ENCODE peak calls at places on chromosomes 16 and 17, in nine cellular contexts. R, G, V, F, Q, P, Z, C and Y are unnamed samples.

GRCh38 chr17:17535957-17536356 is 39.8 kb upstream of the RASD1 start:
- DNase-seq in Q (peak; percentile 92), F (no peak), P (peak; percentile 22), R (peak; percentile 89), Z (no peak), C (no peak), G (no peak), V (no peak), Y (peak; percentile 92)

GRCh38 chr17:76414334-76415295 is 30.2 kb downstream of the SPHK1 start:
- DNase-seq in C (no peak), R (peak; percentile 83), V (no peak), Z (no peak), G (no peak), P (peak; percentile 76), Q (peak; percentile 90), F (no peak), Y (peak; percentile 85)

GRCh38 chr17:956905-957304 is 22.7 kb downstream of the NXN start:
- DNase-seq in V (no peak), C (no peak), R (no peak), G (no peak), F (no peak), P (no peak), Q (no peak), Z (no peak), Y (no peak)

GRCh38 chr16:64153718-64154117 is 968.1 kb downstream of the CDH11 start:
- DNase-seq in C (no peak), F (no peak), Z (no peak), Q (no peak), G (no peak), R (no peak), V (no peak), P (no peak), Y (no peak)

GRCh38 chr17:9350083-9350482 is 225.5 kb downstream of the STX8 start:
- DNase-seq in P (no peak), Q (no peak), F (no peak), G (no peak), C (no peak), R (no peak), V (no peak), Z (no peak), Y (no peak)

GRCh38 chr16:87363771-87364476 is 19.7 kb downstream of the FBXO31 start:
- DNase-seq in C (no peak), V (no peak), F (no peak), Z (no peak), G (no peak), P (no peak), Q (no peak), R (peak; percentile 57), Y (no peak)

GRCh38 chr16:23064642-23065041 is 84.6 kb downstream of the USP31 start:
- DNase-seq in G (no peak), P (no peak), V (no peak), R (no peak), Z (no peak), Q (no peak), F (no peak), C (no peak), Y (no peak)

GRCh38 chr17:2705888-2706795 is 5.4 kb downstream of the CLUH start:
- DNase-seq in C (no peak), V (no peak), Z (no peak), Q (peak; percentile 26), F (no peak), R (no peak), G (no peak), P (no peak), Y (no peak)

GRCh38 chr16:46747777-46748651 is at the start of gene MYLK3:
- DNase-seq in V (no peak), C (no peak), G (no peak), Q (peak; percentile 77), R (peak; percentile 80), P (no peak), Z (no peak), F (no peak), Y (peak; percentile 84)

GRCh38 chr17:8155341-8156173 is 3.4 kb upstream of the PER1 start:
- DNase-seq in G (no peak), R (no peak), Z (no peak), V (no peak), C (no peak), P (no peak), F (no peak), Q (no peak), Y (peak; percentile 78)

GRCh38 chr16:50671644-50672260 is 9.4 kb downstream of the SNX20 start:
- DNase-seq in G (no peak), Z (peak; percentile 22), C (no peak), P (peak; percentile 0), Q (no peak), V (no peak), F (peak; percentile 54), R (no peak), Y (no peak)

GRCh38 chr16:27985981-27986380 is 77.5 kb downstream of the GSG1L start:
- DNase-seq in G (no peak), F (no peak), V (no peak), C (no peak), P (no peak), R (no peak), Z (no peak), Q (no peak), Y (no peak)

GRCh38 chr17:50944054-50944901 is 78.1 kb upstream of the TOB1 start:
- DNase-seq in V (peak; percentile 48), C (peak; percentile 63), R (peak; percentile 90), G (peak; percentile 76), F (peak; percentile 79), Z (peak; percentile 67), P (peak; percentile 88), Q (peak; percentile 86), Y (peak; percentile 93)

GRCh38 chr17:65324977-65325376 is 187.8 kb downstream of the RGS9 start:
- DNase-seq in C (no peak), V (no peak), F (no peak), R (no peak), P (no peak), G (no peak), Z (no peak), Q (no peak), Y (peak; percentile 47)

GRCh38 chr16:81517630-81518438 is 73.2 kb downstream of the CMIP start:
- DNase-seq in G (no peak), C (no peak), V (no peak), Q (no peak), F (no peak), R (no peak), Z (no peak), P (no peak), Y (no peak)

GRCh38 chr17:16488572-16488997 is 3.4 kb downstream of the LRRC75A start:
- DNase-seq in Z (no peak), F (no peak), Q (no peak), P (no peak), G (no peak), V (no peak), R (no peak), C (no peak), Y (no peak)

GRCh38 chr16:79891458-79891857 is 290.9 kb upstream of the MAF start:
- DNase-seq in Z (no peak), G (no peak), Q (no peak), F (no peak), V (no peak), C (no peak), R (no peak), P (no peak), Y (no peak)

GRCh38 chr17:17682293-17682736 is 1.1 kb downstream of the RAI1 start:
- DNase-seq in V (peak; percentile 11), Q (no peak), R (peak; percentile 74), P (no peak), C (no peak), Z (peak; percentile 46), F (peak; percentile 46), G (peak; percentile 29), Y (peak; percentile 83)

GRCh38 chr17:13230350-13230900 is 212.6 kb upstream of the ELAC2 start:
- DNase-seq in F (no peak), Z (no peak), P (no peak), V (no peak), Q (no peak), C (no peak), R (no peak), G (no peak), Y (no peak)

GRCh38 chr17:64240741-64241347 is 22.2 kb downstream of the TEX2 start:
- DNase-seq in Z (no peak), G (no peak), R (peak; percentile 54), P (no peak), F (no peak), C (no peak), Q (peak; percentile 70), V (no peak), Y (peak; percentile 79)

GRCh38 chr17:65374966-65375365 is 186.5 kb downstream of the AXIN2 start:
- DNase-seq in Q (no peak), Z (no peak), R (no peak), P (no peak), F (no peak), C (no peak), G (no peak), V (no peak), Y (no peak)

GRCh38 chr16:15897834-15898254 is 9.4 kb upstream of the CEP20 start:
- DNase-seq in R (no peak), Q (no peak), C (no peak), V (no peak), F (peak; percentile 16), Z (no peak), G (no peak), P (no peak), Y (no peak)

GRCh38 chr16:11142951-11143740 is 112.9 kb downstream of the SOCS1 start:
- DNase-seq in F (no peak), R (no peak), V (no peak), G (no peak), C (no peak), P (no peak), Z (no peak), Q (peak; percentile 46), Y (no peak)

GRCh38 chr17:7177954-7178477 is 1.2 kb downstream of the ASGR1 start:
- DNase-seq in R (no peak), F (no peak), V (no peak), G (no peak), Q (no peak), P (no peak), C (peak; percentile 31), Z (no peak), Y (peak; percentile 60)

GRCh38 chr17:66807182-66807581 is 27.7 kb upstream of the CACNG5 start:
- DNase-seq in R (no peak), V (no peak), C (no peak), Z (no peak), P (peak; percentile 17), Q (no peak), F (no peak), G (no peak), Y (no peak)

GRCh38 chr17:68441064-68441770 is 16.1 kb downstream of the WIPI1 start:
- DNase-seq in Z (no peak), Q (no peak), F (no peak), C (no peak), V (no peak), P (no peak), R (no peak), G (no peak), Y (no peak)

GRCh38 chr17:1574697-1575471 is 12.3 kb upstream of the PITPNA start:
- DNase-seq in Z (no peak), R (no peak), V (no peak), P (no peak), C (no peak), Q (no peak), G (no peak), F (no peak), Y (peak; percentile 68)

GRCh38 chr16:80536246-80536645 is 4.5 kb upstream of the DYNLRB2 start:
- DNase-seq in R (no peak), Z (no peak), P (no peak), V (no peak), F (no peak), Q (no peak), C (no peak), G (no peak), Y (no peak)

GRCh38 chr16:49952386-49952785 is 72.6 kb upstream of the CNEP1R1 start:
- DNase-seq in Q (no peak), G (no peak), V (no peak), C (no peak), F (no peak), P (no peak), R (no peak), Z (no peak), Y (no peak)

GRCh38 chr17:15446036-15446435 is 21.4 kb downstream of the CDRT4 start:
- DNase-seq in Z (no peak), R (no peak), P (no peak), F (no peak), Q (no peak), G (no peak), C (no peak), V (no peak), Y (no peak)